ENCODE peak calls at places on chromosomes 7 and 10, in six cellular contexts. O, W, E, S, G and B are unnamed samples.

GRCh38 chr7:73703985-73704639 is 15.4 kb downstream of the STX1A start:
- DNase-seq in S (peak; percentile 81), O (no peak), G (peak; percentile 92), W (no peak), E (no peak), B (no peak)

GRCh38 chr10:122461729-122462532 is 578 bp downstream of the HTRA1 start:
- DNase-seq in O (no peak), G (no peak), S (peak; percentile 32), E (no peak), W (no peak), B (no peak)

GRCh38 chr10:110912374-110912773 is 6.6 kb downstream of the BBIP1 start:
- DNase-seq in W (peak; percentile 83), E (no peak), G (no peak), S (peak; percentile 73), O (no peak), B (no peak)

GRCh38 chr10:125967533-125967932 is 71.2 kb downstream of the FANK1 start:
- DNase-seq in S (no peak), W (no peak), G (no peak), O (no peak), E (no peak), B (no peak)

GRCh38 chr10:22335204-22335956 is 9.9 kb upstream of the SPAG6 start:
- DNase-seq in W (peak; percentile 50), S (peak; percentile 42), E (no peak), O (no peak), G (peak; percentile 69), B (no peak)

GRCh38 chr10:101888251-101888949 is 44.8 kb upstream of the KCNIP2 start:
- DNase-seq in O (no peak), W (no peak), S (no peak), E (no peak), G (no peak), B (no peak)

GRCh38 chr7:44218418-44219201 is 17.8 kb downstream of the YKT6 start:
- DNase-seq in O (peak; percentile 18), W (peak; percentile 17), G (peak; percentile 86), S (no peak), E (no peak), B (no peak)

GRCh38 chr7:158492372-158492771 is 95.3 kb downstream of the PTPRN2 start:
- DNase-seq in W (no peak), E (no peak), G (no peak), S (no peak), O (no peak), B (no peak)

GRCh38 chr7:15620491-15621185 is 58.8 kb upstream of the AGMO start:
- DNase-seq in G (no peak), O (no peak), S (peak; percentile 20), E (no peak), W (peak; percentile 9), B (no peak)

GRCh38 chr10:62050941-62051433 is 149.5 kb downstream of the ARID5B start:
- DNase-seq in E (peak; percentile 39), O (no peak), W (peak; percentile 96), G (no peak), S (peak; percentile 94), B (no peak)

GRCh38 chr7:44109991-44110390 is 5.8 kb downstream of the AEBP1 start:
- DNase-seq in G (no peak), E (no peak), W (no peak), O (no peak), S (no peak), B (no peak)

GRCh38 chr10:48504141-48504885 is 100.6 kb downstream of the ARHGAP22 start:
- DNase-seq in W (no peak), S (no peak), G (peak; percentile 39), O (no peak), E (no peak), B (no peak)

GRCh38 chr7:73526892-73527821 is 5.1 kb upstream of the BAZ1B start:
- DNase-seq in E (peak; percentile 10), G (no peak), S (no peak), O (no peak), W (peak; percentile 9), B (no peak)

GRCh38 chr7:11648104-11648503 is 183.9 kb downstream of the THSD7A start:
- DNase-seq in E (no peak), S (peak; percentile 36), O (peak; percentile 11), W (no peak), G (no peak), B (no peak)

GRCh38 chr10:69142983-69143382 is 19.0 kb downstream of the VPS26A start:
- DNase-seq in G (no peak), S (no peak), O (no peak), W (no peak), E (no peak), B (no peak)

GRCh38 chr7:138842111-138842510 is 44.1 kb upstream of the ATP6V0A4 start:
- DNase-seq in S (peak; percentile 90), O (no peak), W (peak; percentile 75), G (no peak), E (no peak), B (no peak)

GRCh38 chr7:137579913-137580640 is 236.5 kb upstream of the PTN start:
- DNase-seq in W (peak; percentile 80), E (no peak), S (peak; percentile 79), G (no peak), O (no peak), B (no peak)

GRCh38 chr10:54559498-54559897 is 241.5 kb downstream of the PCDH15 start:
- DNase-seq in E (no peak), W (no peak), S (peak; percentile 77), O (no peak), G (no peak), B (no peak)

GRCh38 chr7:7422641-7423040 is 113.0 kb downstream of the COL28A1 start:
- DNase-seq in G (no peak), E (no peak), O (no peak), S (no peak), W (no peak), B (no peak)

GRCh38 chr7:41045556-41046123 is 657.2 kb downstream of the INHBA start:
- DNase-seq in E (peak; percentile 88), G (no peak), W (no peak), O (peak; percentile 36), S (no peak), B (no peak)

GRCh38 chr7:24548390-24548789 is 24.9 kb upstream of the PALS2 start:
- DNase-seq in E (no peak), S (no peak), W (no peak), O (no peak), G (no peak), B (no peak)

GRCh38 chr7:3721422-3721821 is 420.4 kb downstream of the SDK1 start:
- DNase-seq in W (no peak), G (no peak), S (no peak), O (no peak), E (no peak), B (no peak)

GRCh38 chr10:86365346-86366032 is 1.1 kb downstream of the GRID1 start:
- DNase-seq in S (peak; percentile 19), G (peak; percentile 61), W (no peak), E (no peak), O (no peak), B (no peak)

GRCh38 chr7:141842904-141843303 is 1.6 kb upstream of the PRSS37 start:
- DNase-seq in O (no peak), E (no peak), G (no peak), S (no peak), W (no peak), B (no peak)

GRCh38 chr10:44706745-44707144 is 204.4 kb upstream of the TMEM72 start:
- DNase-seq in W (peak; percentile 95), E (no peak), O (no peak), S (peak; percentile 83), G (no peak), B (no peak)

GRCh38 chr10:69220510-69220909 is 378 bp downstream of the HKDC1 start:
- DNase-seq in O (no peak), G (no peak), W (no peak), E (no peak), S (no peak), B (no peak)

GRCh38 chr10:119470920-119471702 is 71.4 kb downstream of the RGS10 start:
- DNase-seq in S (no peak), W (no peak), G (no peak), O (no peak), E (no peak), B (no peak)

GRCh38 chr7:72334066-72334465 is 78.1 kb downstream of the CALN1 start:
- DNase-seq in O (no peak), G (no peak), S (no peak), W (no peak), E (no peak), B (no peak)

GRCh38 chr10:119859422-119860258 is 13.0 kb downstream of the MCMBP start:
- DNase-seq in O (no peak), G (no peak), E (no peak), S (peak; percentile 75), W (peak; percentile 46), B (no peak)

GRCh38 chr10:110706690-110707098 is 62.6 kb downstream of the RBM20 start:
- DNase-seq in S (peak; percentile 95), W (peak; percentile 95), G (no peak), E (no peak), O (no peak), B (no peak)

GRCh38 chr7:112427984-112428383 is 22.3 kb upstream of the IFRD1 start:
- DNase-seq in G (no peak), O (no peak), E (no peak), S (peak; percentile 26), W (no peak), B (no peak)

GRCh38 chr10:32941357-32941756 is 16.7 kb downstream of the ITGB1 start:
- DNase-seq in W (no peak), O (no peak), S (no peak), G (no peak), E (no peak), B (no peak)

GRCh38 chr7:148042935-148043334 is 547.6 kb upstream of the C7orf33 start:
- DNase-seq in W (no peak), G (no peak), S (no peak), E (peak; percentile 52), O (no peak), B (no peak)

GRCh38 chr10:75717126-75717916 is 285.9 kb downstream of the LRMDA start:
- DNase-seq in W (no peak), G (no peak), E (no peak), O (no peak), S (peak; percentile 17), B (no peak)

GRCh38 chr7:109864263-109864662 is 1226.7 kb upstream of the LRRN3 start:
- DNase-seq in O (peak; percentile 64), G (peak; percentile 46), S (no peak), E (no peak), W (no peak), B (no peak)

GRCh38 chr7:134919240-134919641 is 67.1 kb upstream of the AGBL3 start:
- DNase-seq in W (peak; percentile 49), E (no peak), G (no peak), O (no peak), S (peak; percentile 34), B (no peak)

GRCh38 chr7:96665689-96666088 is 44.0 kb downstream of the SEM1 start:
- DNase-seq in E (no peak), G (no peak), S (no peak), O (no peak), W (no peak), B (no peak)

GRCh38 chr7:36019966-36020365 is 133.1 kb upstream of the EEPD1 start:
- DNase-seq in G (no peak), O (no peak), S (no peak), W (no peak), E (no peak), B (no peak)

GRCh38 chr7:107103369-107103768 is 58.9 kb downstream of the PRKAR2B start:
- DNase-seq in G (no peak), O (no peak), W (peak; percentile 92), S (no peak), E (no peak), B (no peak)

GRCh38 chr7:96819111-96819700 is 109.6 kb upstream of the SEM1 start:
- DNase-seq in E (no peak), W (no peak), O (no peak), S (no peak), G (no peak), B (no peak)